ENCODE peak calls at places on chromosomes 4 and X, in six cellular contexts. N is lower lobe of right lung; A is CD8-positive, alpha-beta T cell; Y is smooth muscle cell of the brain vasculature; W is memory B cell; I is naive thymus-derived CD4-positive, alpha-beta T cell. D is an unnamed sample.
A peak's percentile ranks its signal among the peaks of the same experiment; 100 is the strongest.

GRCh38 chrX:150036181-150036580 is 97.9 kb upstream of the EOLA2 start:
- DNase-seq in N (no peak), A (no peak), Y (no peak), W (no peak), I (no peak), D (no peak)

GRCh38 chr4:16225996-16226815 is at the start of gene TAPT1:
- DNase-seq in N (peak; percentile 88), A (peak; percentile 77), Y (no peak), W (peak; percentile 59), I (peak; percentile 63), D (peak; percentile 67)

GRCh38 chrX:134469481-134469880 is 9.5 kb downstream of the HPRT1 start:
- DNase-seq in N (no peak), A (no peak), Y (no peak), W (no peak), I (no peak), D (no peak)

GRCh38 chr4:122234686-122235085 is 82.6 kb downstream of the BLTP1 start:
- DNase-seq in N (no peak), A (no peak), Y (no peak), W (no peak), I (no peak), D (no peak)

GRCh38 chr4:8427761-8428287 is 12.7 kb downstream of the ACOX3 start:
- DNase-seq in N (no peak), A (no peak), Y (no peak), W (no peak), I (no peak), D (peak; percentile 56)

GRCh38 chr4:115215935-115216334 is 102.5 kb upstream of the NDST4 start:
- DNase-seq in N (no peak), A (no peak), Y (no peak), W (no peak), I (no peak), D (no peak)

GRCh38 chr4:133484287-133484686 is 335.2 kb downstream of the PCDH10 start:
- DNase-seq in N (no peak), A (no peak), Y (no peak), W (no peak), I (no peak), D (no peak)

GRCh38 chr4:111618908-111619307 is 526.3 kb upstream of the FAM241A start:
- DNase-seq in N (no peak), A (no peak), Y (no peak), W (no peak), I (no peak), D (no peak)

GRCh38 chrX:119687661-119688413 is 5.1 kb downstream of the SEPTIN6 start:
- DNase-seq in N (no peak), A (no peak), Y (no peak), W (no peak), I (no peak), D (no peak)

GRCh38 chrX:51893931-51894696 is 691 bp downstream of the MAGED1 start:
- DNase-seq in N (no peak), A (peak; percentile 11), Y (no peak), W (no peak), I (no peak), D (no peak)

GRCh38 chr4:6372649-6373525 is 99.5 kb downstream of the PPP2R2C start:
- DNase-seq in N (no peak), A (no peak), Y (no peak), W (no peak), I (no peak), D (no peak)

GRCh38 chr4:20428410-20429160 is 176.9 kb downstream of the SLIT2 start:
- DNase-seq in N (no peak), A (no peak), Y (no peak), W (no peak), I (no peak), D (no peak)

GRCh38 chrX:132957211-132958085 is 981 bp downstream of the HS6ST2 start:
- DNase-seq in N (no peak), A (no peak), Y (no peak), W (no peak), I (no peak), D (no peak)

GRCh38 chrX:153643431-153644351 is 3.3 kb upstream of the DUSP9 start:
- DNase-seq in N (no peak), A (no peak), Y (no peak), W (no peak), I (no peak), D (no peak)

GRCh38 chr4:850323-850945 is 24.5 kb upstream of the CPLX1 start:
- DNase-seq in N (peak; percentile 34), A (no peak), Y (no peak), W (no peak), I (no peak), D (peak; percentile 41)

GRCh38 chr4:10086506-10087120 is 30.0 kb downstream of the WDR1 start:
- DNase-seq in N (peak; percentile 34), A (no peak), Y (no peak), W (no peak), I (no peak), D (peak; percentile 24)

GRCh38 chr4:41332666-41333065 is 75.9 kb downstream of the UCHL1 start:
- DNase-seq in N (no peak), A (no peak), Y (no peak), W (no peak), I (no peak), D (no peak)

GRCh38 chrX:73481521-73481920 is 34.7 kb downstream of the CDX4 start:
- DNase-seq in N (no peak), A (no peak), Y (no peak), W (no peak), I (no peak), D (no peak)

GRCh38 chr4:30725562-30725961 is 5.4 kb downstream of the PCDH7 start:
- DNase-seq in N (no peak), A (no peak), Y (no peak), W (no peak), I (no peak), D (no peak)

GRCh38 chr4:48913346-48913745 is 6.8 kb upstream of the OCIAD2 start:
- DNase-seq in N (no peak), A (no peak), Y (no peak), W (no peak), I (no peak), D (no peak)

GRCh38 chr4:37358748-37359147 is 114.2 kb downstream of the NWD2 start:
- DNase-seq in N (no peak), A (no peak), Y (no peak), W (no peak), I (no peak), D (no peak)

GRCh38 chr4:3686746-3687145 is 79.4 kb upstream of the ADRA2C start:
- DNase-seq in N (no peak), A (no peak), Y (no peak), W (no peak), I (no peak), D (peak; percentile 16)

GRCh38 chr4:24514808-24515207 is 69.5 kb downstream of the DHX15 start:
- DNase-seq in N (no peak), A (no peak), Y (no peak), W (no peak), I (no peak), D (no peak)

GRCh38 chr4:126850286-126850685 is 782.5 kb upstream of the INTU start:
- DNase-seq in N (no peak), A (no peak), Y (peak; percentile 23), W (no peak), I (no peak), D (no peak)

GRCh38 chr4:55445921-55446577 is 50.3 kb downstream of the TMEM165 start:
- DNase-seq in N (no peak), A (no peak), Y (no peak), W (no peak), I (no peak), D (no peak)

GRCh38 chr4:5134620-5135019 is 83.3 kb downstream of the STK32B start:
- DNase-seq in N (no peak), A (no peak), Y (no peak), W (no peak), I (no peak), D (no peak)

GRCh38 chrX:109856974-109857373 is 123.9 kb upstream of the ACSL4 start:
- DNase-seq in N (no peak), A (no peak), Y (no peak), W (peak; percentile 23), I (peak; percentile 24), D (no peak)

GRCh38 chr4:147916351-147916750 is 184.5 kb downstream of the ARHGAP10 start:
- DNase-seq in N (no peak), A (no peak), Y (no peak), W (no peak), I (no peak), D (no peak)

GRCh38 chr4:90145331-90145730 is 18.1 kb downstream of the CCSER1 start:
- DNase-seq in N (no peak), A (no peak), Y (no peak), W (no peak), I (no peak), D (no peak)